ENCODE peak calls at places on chromosomes 4 and X, in eight cellular contexts. O, N, P, B, Q, D, S and J are unnamed samples.
A peak's percentile ranks its signal among the peaks of the same experiment; 100 is the strongest.

GRCh38 chr4:38382492-38382891 is 281.5 kb upstream of the KLF3 start:
- DNase-seq in O (no peak), N (no peak), P (no peak), B (no peak), Q (no peak), D (no peak), S (no peak), J (no peak)

GRCh38 chr4:12729384-12729783 is 754.8 kb downstream of the RAB28 start:
- DNase-seq in O (peak; percentile 25), N (no peak), P (no peak), B (no peak), Q (peak; percentile 5), D (no peak), S (no peak), J (peak; percentile 62)

GRCh38 chr4:47839259-47839658 is 1.4 kb upstream of the CORIN start:
- DNase-seq in O (no peak), N (no peak), P (no peak), B (no peak), Q (peak; percentile 16), D (no peak), S (no peak), J (no peak)

GRCh38 chr4:100428051-100428450 is 89.8 kb downstream of the EMCN start:
- DNase-seq in O (no peak), N (no peak), P (no peak), B (no peak), Q (no peak), D (no peak), S (no peak), J (no peak)

GRCh38 chr4:78644744-78645330 is 93.3 kb downstream of the ANXA3 start:
- DNase-seq in O (peak; percentile 52), N (peak; percentile 68), P (peak; percentile 26), B (peak; percentile 42), Q (peak; percentile 13), D (peak; percentile 6), S (peak; percentile 82), J (peak; percentile 52)

GRCh38 chr4:11976726-11977263 is 548.1 kb upstream of the HS3ST1 start:
- DNase-seq in O (no peak), N (no peak), P (no peak), B (no peak), Q (no peak), D (no peak), S (no peak), J (no peak)

GRCh38 chrX:24646745-24647182 is 383 bp downstream of the PCYT1B start:
- DNase-seq in O (peak; percentile 93), N (no peak), P (no peak), B (no peak), Q (no peak), D (no peak), S (no peak), J (no peak)

GRCh38 chrX:23885803-23886202 is 21.9 kb downstream of the APOO start:
- DNase-seq in O (no peak), N (no peak), P (no peak), B (no peak), Q (no peak), D (no peak), S (peak; percentile 34), J (no peak)

GRCh38 chrX:45322820-45323219 is 122.1 kb upstream of the DIPK2B start:
- DNase-seq in O (no peak), N (no peak), P (no peak), B (no peak), Q (no peak), D (no peak), S (no peak), J (no peak)

GRCh38 chr4:5824635-5825034 is 68.3 kb downstream of the CRMP1 start:
- DNase-seq in O (peak; percentile 53), N (peak; percentile 44), P (no peak), B (no peak), Q (no peak), D (no peak), S (no peak), J (no peak)

GRCh38 chr4:128974203-128974602 is 119.1 kb downstream of the SCLT1 start:
- DNase-seq in O (no peak), N (no peak), P (no peak), B (no peak), Q (no peak), D (no peak), S (no peak), J (no peak)

GRCh38 chr4:76233088-76233487 is 18.4 kb upstream of the FAM47E start:
- DNase-seq in O (no peak), N (no peak), P (no peak), B (no peak), Q (no peak), D (no peak), S (no peak), J (no peak)

GRCh38 chrX:44937606-44938005 is 64.6 kb downstream of the KDM6A start:
- DNase-seq in O (no peak), N (no peak), P (no peak), B (no peak), Q (no peak), D (no peak), S (no peak), J (no peak)

GRCh38 chrX:642436-643210 is 12.0 kb downstream of the SHOX start:
- DNase-seq in O (no peak), N (no peak), P (no peak), B (no peak), Q (no peak), D (no peak), S (no peak), J (peak; percentile 20)

GRCh38 chrX:643911-644303 is 13.3 kb downstream of the SHOX start:
- DNase-seq in O (no peak), N (no peak), P (no peak), B (no peak), Q (no peak), D (no peak), S (no peak), J (no peak)

GRCh38 chrX:640641-641040 is 10.1 kb downstream of the SHOX start:
- DNase-seq in O (no peak), N (no peak), P (no peak), B (no peak), Q (no peak), D (no peak), S (no peak), J (no peak)

GRCh38 chrX:644304-645023 is 13.9 kb downstream of the SHOX start:
- DNase-seq in O (peak; percentile 73), N (no peak), P (no peak), B (no peak), Q (no peak), D (no peak), S (no peak), J (peak; percentile 31)

GRCh38 chrX:641671-642435 is 11.3 kb downstream of the SHOX start:
- DNase-seq in O (no peak), N (no peak), P (no peak), B (no peak), Q (no peak), D (no peak), S (peak; percentile 24), J (peak; percentile 30)
- H3K4me3 ChIP-seq in O (no peak overlapping the region), N (no peak overlapping the region), P (no peak overlapping the region), B (no peak overlapping the region), Q (no peak overlapping the region), D (no peak overlapping the region), S (no peak overlapping the region), J (no peak overlapping the region)

GRCh38 chr4:7906171-7906581 is 33.5 kb downstream of the AFAP1 start:
- DNase-seq in O (no peak), N (no peak), P (no peak), B (no peak), Q (no peak), D (no peak), S (no peak), J (no peak)

GRCh38 chr4:7904942-7905341 is 34.7 kb downstream of the AFAP1 start:
- DNase-seq in O (no peak), N (no peak), P (no peak), B (no peak), Q (no peak), D (no peak), S (no peak), J (no peak)

GRCh38 chr4:7904108-7904516 is 35.5 kb downstream of the AFAP1 start:
- DNase-seq in O (no peak), N (no peak), P (no peak), B (no peak), Q (no peak), D (no peak), S (peak; percentile 80), J (no peak)

GRCh38 chr4:7907142-7907541 is 32.5 kb downstream of the AFAP1 start:
- DNase-seq in O (no peak), N (no peak), P (no peak), B (no peak), Q (no peak), D (no peak), S (no peak), J (no peak)

DNA sequence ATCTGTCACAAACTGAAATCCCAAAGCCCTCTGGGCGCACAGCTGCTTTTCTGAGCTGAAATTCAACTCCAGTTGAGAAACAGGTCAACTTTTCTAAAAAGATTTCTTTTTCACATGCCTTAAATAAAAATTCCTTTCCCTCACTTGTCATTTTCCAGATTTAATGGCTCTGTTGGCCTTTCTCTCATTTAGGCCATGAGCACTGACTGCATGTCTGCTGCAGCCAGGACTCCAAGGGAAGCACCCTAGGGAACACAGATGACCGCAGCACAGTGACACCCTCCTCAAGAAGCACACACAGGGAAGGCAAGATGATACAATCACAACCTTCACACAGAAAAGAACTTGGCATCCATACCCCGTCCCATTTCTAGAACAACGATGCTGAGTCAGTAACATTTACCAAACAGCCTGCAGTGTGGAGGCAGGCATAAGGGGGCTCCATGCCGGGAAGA is 34.2 kb downstream of the AFAP1 start:
- DNase-seq in O (no peak), N (no peak), P (no peak), B (peak; percentile 46), Q (no peak), D (no peak), S (peak; percentile 77), J (no peak)
- H3K4me1 ChIP-seq in O (peaks cover 48% of the 10 kb centered on the region), N (peaks cover 93% of the 10 kb centered on the region), P (no peaks in the 10 kb centered on the region), B (no peaks in the 10 kb centered on the region), Q (no peaks in the 10 kb centered on the region), D (peaks cover 44% of the 10 kb centered on the region), S (peaks cover 76% of the 10 kb centered on the region), J (peaks cover 31% of the 10 kb centered on the region)

GRCh38 chr4:174119051-174119450 is 164.4 kb downstream of the FBXO8 start:
- DNase-seq in O (no peak), N (no peak), P (no peak), B (no peak), Q (no peak), D (peak; percentile 19), S (no peak), J (no peak)

GRCh38 chr4:174118171-174118570 is 165.3 kb downstream of the FBXO8 start:
- DNase-seq in O (no peak), N (no peak), P (no peak), B (no peak), Q (no peak), D (no peak), S (no peak), J (no peak)

GRCh38 chr4:174119818-174120217 is 163.6 kb downstream of the FBXO8 start:
- DNase-seq in O (peak; percentile 6), N (no peak), P (no peak), B (no peak), Q (no peak), D (no peak), S (no peak), J (no peak)

GRCh38 chr4:174122705-174123104 is 160.8 kb downstream of the FBXO8 start:
- DNase-seq in O (no peak), N (no peak), P (no peak), B (no peak), Q (no peak), D (no peak), S (no peak), J (no peak)

GRCh38 chr4:174120446-174121142 is 162.9 kb downstream of the FBXO8 start:
- DNase-seq in O (peak; percentile 70), N (peak; percentile 19), P (no peak), B (peak; percentile 20), Q (no peak), D (peak; percentile 17), S (peak; percentile 70), J (peak; percentile 43)
- H3K4me3 ChIP-seq in O (peak overlapping the region; percentile 38), N (peak overlapping the region; percentile 46), P (no peak overlapping the region), B (peak overlapping the region; percentile 39), Q (no peak overlapping the region), D (peak overlapping the region; percentile 65), S (peak overlapping the region; percentile 33), J (peak overlapping the region; percentile 14)

GRCh38 chr4:122959441-122959840 is 37.0 kb upstream of the NUDT6 start:
- DNase-seq in O (no peak), N (no peak), P (no peak), B (no peak), Q (no peak), D (no peak), S (no peak), J (no peak)
- H3K4me1 ChIP-seq in O (no peaks in the 10 kb centered on the region), N (no peaks in the 10 kb centered on the region), P (no peaks in the 10 kb centered on the region), B (no peaks in the 10 kb centered on the region), Q (no peaks in the 10 kb centered on the region), D (peaks cover 9% of the 10 kb centered on the region), S (peaks cover 2% of the 10 kb centered on the region), J (no peaks in the 10 kb centered on the region)